ENCODE peak calls at places on chromosomes 6 and 20, in nine cellular contexts. H is NCI-H345; V is NCI-H526; N is nephron progenitor cell; X is activated naive CD8-positive, alpha-beta T cell treated with anti-CD3 and anti-CD28 coated beads, Interleukin-2, amount 10 ng/mL, durations not matched to agents 7 days and 5 days; Y is cardiac muscle cell; G is neural crest cell; K is WTC11; Z is stimulated activated CD4-positive, alpha-beta T cell treated with anti-CD3 and anti-CD28 coated beads, Interleukin-1b, Interleukin-23, amount 100 ng/mL, for 24 hours. P is an unnamed sample.

GRCh38 chr20:44526129-44526528 is 4.3 kb upstream of the SERINC3 start:
- DNase-seq in G (no peak), N (no peak), Y (peak), K (no peak), Z (no peak), H (no peak), V (no peak), X (no peak), P (no peak)

GRCh38 chr6:40733290-40733689 is 146.1 kb upstream of the LRFN2 start:
- DNase-seq in V (no peak), N (no peak), K (no peak), X (no peak), H (no peak), G (no peak), Y (no peak), Z (no peak), P (no peak)

GRCh38 chr6:80439721-80440488 is 333.4 kb downstream of the BCKDHB start:
- DNase-seq in V (no peak), Z (no peak), K (no peak), G (no peak), H (no peak), Y (no peak), N (no peak), X (no peak), P (no peak)

GRCh38 chr20:63934271-63935068 is 21.7 kb downstream of the UCKL1 start:
- DNase-seq in Y (no peak), N (peak), G (peak), V (no peak), Z (no peak), X (no peak), H (no peak), K (peak), P (peak)

GRCh38 chr20:63639093-63639860 is 12.4 kb upstream of the GMEB2 start:
- DNase-seq in N (no peak), Z (no peak), V (no peak), X (peak), Y (no peak), K (no peak), G (no peak), H (no peak), P (no peak)

GRCh38 chr20:9068232-9068781 is 580 bp upstream of the PLCB4 start:
- DNase-seq in X (no peak), H (peak), K (peak), Y (peak), N (peak), V (peak), Z (no peak), G (peak), P (peak)

GRCh38 chr6:7902867-7903266 is 7.7 kb downstream of the TXNDC5 start:
- DNase-seq in N (no peak), G (no peak), H (no peak), Z (no peak), Y (no peak), X (no peak), K (no peak), V (no peak), P (no peak)

GRCh38 chr6:6907286-6907685 is 200.5 kb upstream of the RREB1 start:
- DNase-seq in X (no peak), H (no peak), N (no peak), K (no peak), G (no peak), Z (no peak), V (no peak), Y (no peak), P (no peak)

GRCh38 chr6:119078449-119079287 is at the start of gene FAM184A:
- DNase-seq in Y (peak), Z (peak), X (peak), V (peak), H (peak), K (peak), G (peak), N (peak), P (peak)

GRCh38 chr6:34908194-34908593 is 19.1 kb downstream of the ANKS1A start:
- DNase-seq in V (no peak), Z (no peak), N (no peak), G (no peak), Y (no peak), H (no peak), K (no peak), X (no peak), P (no peak)

GRCh38 chr6:78308025-78308424 is 559.3 kb upstream of the IRAK1BP1 start:
- DNase-seq in K (peak), H (no peak), Y (no peak), Z (no peak), X (no peak), V (no peak), N (no peak), G (peak), P (peak)

GRCh38 chr20:57480444-57481152 is 44.3 kb downstream of the CTCFL start:
- DNase-seq in Y (no peak), X (peak), Z (no peak), N (no peak), K (no peak), V (peak), G (no peak), H (no peak), P (no peak)

P was measured in D341Med.